ENCODE peak calls at places on chromosomes 11 and 22, in seven cellular contexts. B is cardiac muscle cell, F is heart left ventricle, G is ovary, Q is adrenal gland, D is heart right ventricle, Z is GM23338. J is an unnamed sample.

GRCh38 chr11:8801121-8801520 is 109.9 kb upstream of the AKIP1 start:
- DNase-seq in Z (no peak), D (no peak), F (no peak), B (no peak), Q (no peak), G (no peak), J (no peak)

GRCh38 chr11:119306373-119306890 is 10.5 kb downstream of the MCAM start:
- DNase-seq in D (no peak), G (peak; percentile 57), F (no peak), Q (peak; percentile 77), Z (no peak), B (no peak), J (no peak)

GRCh38 chr22:21102659-21103267 is 57.0 kb downstream of the LRRC74B start:
- DNase-seq in Q (peak; percentile 74), F (peak; percentile 63), D (peak; percentile 72), Z (peak; percentile 96), G (peak; percentile 63), B (peak; percentile 86), J (peak; percentile 73)

GRCh38 chr22:33112606-33113005 is 54.4 kb upstream of the SYN3 start:
- DNase-seq in D (no peak), Q (no peak), G (no peak), B (peak; percentile 20), F (no peak), Z (no peak), J (no peak)

GRCh38 chr11:92393218-92393617 is 168.6 kb downstream of the FAT3 start:
- DNase-seq in D (no peak), B (no peak), Z (no peak), G (no peak), Q (no peak), F (no peak), J (no peak)

GRCh38 chr11:111530091-111530490 is 10.4 kb upstream of the LAYN start:
- DNase-seq in Z (no peak), D (no peak), F (no peak), G (no peak), Q (no peak), B (no peak), J (no peak)

GRCh38 chr11:70650075-70650909 is 252.0 kb downstream of the CTTN start:
- DNase-seq in Z (peak; percentile 91), B (peak; percentile 94), D (peak; percentile 33), F (peak; percentile 69), Q (peak; percentile 71), G (no peak), J (peak; percentile 39)

GRCh38 chr11:9884601-9885000 is 220.7 kb downstream of the SWAP70 start:
- DNase-seq in Q (no peak), Z (no peak), D (no peak), B (no peak), F (no peak), G (no peak), J (no peak)

GRCh38 chr11:75339685-75340409 is 11.6 kb downstream of the ARRB1 start:
- DNase-seq in D (peak; percentile 44), Z (no peak), Q (peak; percentile 38), G (no peak), B (no peak), F (peak; percentile 64), J (no peak)

GRCh38 chr22:25027052-25027525 is 74.6 kb downstream of the KIAA1671 start:
- DNase-seq in F (no peak), B (no peak), G (no peak), Q (no peak), Z (no peak), D (no peak), J (peak; percentile 65)

GRCh38 chr11:14974723-14975587 is 2.8 kb upstream of the CALCA start:
- DNase-seq in D (peak; percentile 26), G (no peak), Z (peak; percentile 86), F (peak; percentile 38), B (peak; percentile 67), Q (peak; percentile 31), J (peak; percentile 46)

GRCh38 chr11:70410276-70410675 is 11.9 kb downstream of the CTTN start:
- DNase-seq in Q (no peak), Z (no peak), G (no peak), F (peak; percentile 93), B (no peak), D (peak; percentile 80), J (no peak)

GRCh38 chr11:93567406-93567819 is 24.2 kb upstream of the SMCO4 start:
- DNase-seq in F (peak; percentile 86), B (no peak), D (peak; percentile 68), G (peak; percentile 24), Q (peak; percentile 93), Z (no peak), J (peak; percentile 59)

DNA sequence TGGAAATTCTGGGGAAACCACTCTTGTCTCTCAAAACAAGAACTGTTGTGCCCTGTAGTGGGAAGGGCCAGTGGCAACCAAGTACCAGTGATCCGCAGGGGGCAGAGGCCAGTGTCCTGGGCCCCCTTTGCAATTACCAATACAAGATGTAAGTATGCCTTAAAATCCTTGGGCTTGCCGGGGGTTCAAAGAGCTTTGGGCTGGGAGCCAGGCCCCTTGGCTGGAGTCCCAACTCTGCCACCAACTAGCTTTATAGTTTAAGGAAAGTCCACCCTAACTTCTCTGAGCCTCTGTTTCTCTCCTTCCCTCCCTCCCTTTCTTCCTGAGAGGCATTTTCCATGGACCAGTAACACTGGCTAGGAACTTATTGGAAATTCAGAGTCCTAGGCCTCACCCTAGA is 15.5 kb downstream of the CLMP start:
- DNase-seq in B (no peak), Q (no peak), D (no peak), G (no peak), F (no peak), Z (no peak), J (peak; percentile 58)
- H3K27ac ChIP-seq in B (no peak overlapping the region), Q (no peak overlapping the region), D (no peak overlapping the region), G (no peak overlapping the region), F (no peak overlapping the region), Z (peak overlapping the region; percentile 47), J (no peak overlapping the region)

GRCh38 chr22:29625090-29625825 is 21.8 kb downstream of the NF2 start:
- DNase-seq in G (peak; percentile 68), B (peak; percentile 42), Q (peak; percentile 74), F (no peak), D (no peak), Z (peak; percentile 61), J (peak; percentile 54)
- H3K4me1 ChIP-seq in G (peaks cover 10% of the 10 kb centered on the region), B (no peaks in the 10 kb centered on the region), Q (peaks cover 30% of the 10 kb centered on the region), F (peaks cover 61% of the 10 kb centered on the region), D (peaks cover 51% of the 10 kb centered on the region), Z (peaks cover 20% of the 10 kb centered on the region), J (peaks cover 2% of the 10 kb centered on the region)

DNA sequence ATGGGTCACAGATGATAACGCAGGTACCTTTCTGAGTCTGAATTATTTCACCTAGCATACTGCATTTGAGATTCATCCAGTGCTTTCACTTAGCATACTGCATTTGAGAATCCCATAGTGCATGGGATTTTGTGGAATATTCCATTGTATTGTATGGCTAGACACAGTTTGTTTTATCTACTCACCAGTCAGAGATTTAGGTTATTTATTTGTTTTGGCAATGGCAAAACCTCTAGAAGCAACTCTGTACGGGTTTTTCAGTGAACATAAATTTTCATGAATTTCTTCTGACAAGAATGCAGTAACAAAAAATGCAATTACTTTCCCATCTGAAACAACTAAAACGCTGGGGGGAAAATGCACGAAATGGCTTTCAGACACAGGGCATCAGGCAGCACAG is 24.3 kb downstream of the SCN4B start:
- DNase-seq in F (no peak), B (no peak), G (no peak), Z (no peak), Q (no peak), D (no peak), J (no peak)
- H3K27me3 ChIP-seq in F (no peaks in the 10 kb centered on the region), B (no peaks in the 10 kb centered on the region), G (no peaks in the 10 kb centered on the region), Z (no peaks in the 10 kb centered on the region), Q (no peaks in the 10 kb centered on the region), D (no peaks in the 10 kb centered on the region), J (no peaks in the 10 kb centered on the region)

GRCh38 chr22:39906207-39906606 is 5.3 kb downstream of the GRAP2 start:
- DNase-seq in D (no peak), F (no peak), Z (peak; percentile 63), G (no peak), B (no peak), Q (no peak), J (no peak)

GRCh38 chr22:39908121-39908520 is 7.2 kb downstream of the GRAP2 start:
- DNase-seq in G (no peak), F (no peak), D (no peak), B (no peak), Z (no peak), Q (no peak), J (no peak)

GRCh38 chr22:39908737-39909136 is 7.9 kb downstream of the GRAP2 start:
- DNase-seq in Z (no peak), Q (peak; percentile 24), B (no peak), D (no peak), F (no peak), G (no peak), J (no peak)

GRCh38 chr22:39907035-39907434 is 6.2 kb downstream of the GRAP2 start:
- DNase-seq in D (no peak), Z (no peak), F (no peak), B (no peak), G (no peak), Q (no peak), J (no peak)

GRCh38 chr22:39907605-39908097 is 6.8 kb downstream of the GRAP2 start:
- DNase-seq in Z (no peak), Q (no peak), F (no peak), D (no peak), B (no peak), G (no peak), J (no peak)
- H3K27ac ChIP-seq in Z (no peak overlapping the region), Q (no peak overlapping the region), F (peak overlapping the region; percentile 74), D (no peak overlapping the region), B (no peak overlapping the region), G (no peak overlapping the region), J (peak overlapping the region; percentile 34)

GRCh38 chr11:65862191-65862735 is 2.0 kb downstream of the MUS81 start:
- DNase-seq in D (no peak), F (peak; percentile 25), B (no peak), Q (peak; percentile 25), G (peak; percentile 36), Z (no peak), J (no peak)
- H3K4me1 ChIP-seq in D (peaks cover 38% of the 10 kb centered on the region), F (peaks cover 35% of the 10 kb centered on the region), B (peaks cover 2% of the 10 kb centered on the region), Q (peaks cover 21% of the 10 kb centered on the region), G (no peaks in the 10 kb centered on the region), Z (peaks cover 8% of the 10 kb centered on the region), J (no peaks in the 10 kb centered on the region)

DNA sequence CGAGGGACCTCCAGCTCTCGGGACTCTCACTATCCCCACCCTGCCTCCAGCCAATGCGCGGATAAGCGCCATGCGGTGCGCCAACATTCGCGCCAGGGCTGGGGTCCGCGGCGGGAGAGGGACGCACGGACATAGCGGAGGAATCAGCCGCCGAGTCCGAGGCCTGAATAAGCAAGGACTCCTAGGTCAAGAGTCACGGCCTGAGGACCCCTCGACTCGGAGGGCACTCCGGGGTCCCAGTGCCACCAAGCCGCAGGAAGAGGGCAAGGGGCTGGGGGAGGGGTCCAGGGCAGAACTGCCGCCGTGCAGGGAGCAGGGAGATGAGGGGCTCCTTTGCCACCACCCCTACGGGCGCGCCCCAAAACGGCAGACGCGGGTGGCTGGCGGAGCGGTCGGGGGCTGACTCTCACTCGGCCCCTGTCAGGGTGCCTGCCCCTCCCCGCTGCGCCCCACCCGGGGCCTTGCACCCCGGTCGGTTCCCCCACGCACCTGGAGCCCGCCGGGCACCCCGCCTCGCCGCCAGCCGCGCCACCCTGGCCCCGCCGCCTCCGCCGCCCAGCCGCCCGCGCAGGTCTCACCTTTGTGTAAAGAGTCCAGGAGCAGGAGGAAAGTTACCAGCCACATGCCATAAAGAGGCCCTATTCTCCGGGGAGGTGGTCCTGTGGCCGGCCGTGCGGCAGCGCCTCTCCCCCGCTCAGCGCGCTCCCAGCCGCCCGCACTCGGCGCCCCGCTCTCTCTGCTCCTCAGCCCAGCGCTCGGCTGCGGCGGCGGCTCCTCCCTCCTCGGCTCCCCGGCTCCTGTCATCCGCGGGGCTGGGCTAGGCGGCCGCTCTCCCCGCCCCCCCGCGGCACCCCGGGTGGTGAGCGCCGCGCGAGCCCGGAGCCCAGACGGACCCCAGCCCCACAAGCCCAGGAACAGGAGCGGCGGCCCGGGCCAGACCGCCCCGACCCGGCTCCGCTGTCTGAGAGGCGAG is at the start of gene DSCAML1:
- DNase-seq in Z (peak; percentile 70), B (peak; percentile 56), F (no peak), D (peak; percentile 43), Q (no peak), G (no peak), J (no peak)
- H3K27me3 ChIP-seq in Z (peaks cover 71% of the 10 kb centered on the region), B (peaks cover 95% of the 10 kb centered on the region), F (peaks cover 58% of the 10 kb centered on the region), D (peaks cover 11% of the 10 kb centered on the region), Q (peaks cover 31% of the 10 kb centered on the region), G (no peaks in the 10 kb centered on the region), J (peaks cover 17% of the 10 kb centered on the region)